ENCODE peak calls at places on chromosomes 7 and 10, in five cellular contexts. M, I, U, P and A are unnamed samples.

GRCh38 chr10:109696981-109697775 is 226.1 kb downstream of the XPNPEP1 start:
- DNase-seq in M (no peak), I (no peak), U (no peak), P (no peak), A (peak; percentile 56)

GRCh38 chr7:16035392-16035791 is 348.9 kb upstream of the MEOX2 start:
- DNase-seq in M (no peak), I (no peak), U (no peak), P (no peak), A (no peak)

GRCh38 chr10:125004571-125005311 is 62.8 kb downstream of the ZRANB1 start:
- DNase-seq in M (peak; percentile 13), I (peak; percentile 4), U (no peak), P (no peak), A (peak; percentile 54)

GRCh38 chr10:98344589-98345038 is 70.4 kb downstream of the PYROXD2 start:
- DNase-seq in M (peak; percentile 46), I (peak; percentile 56), U (peak; percentile 86), P (no peak), A (no peak)

GRCh38 chr10:19541299-19541698 is 274.9 kb upstream of the PLXDC2 start:
- DNase-seq in M (no peak), I (no peak), U (no peak), P (no peak), A (no peak)

GRCh38 chr7:66837007-66837406 is 84.0 kb upstream of the TMEM248 start:
- DNase-seq in M (no peak), I (peak; percentile 34), U (peak; percentile 20), P (peak; percentile 93), A (peak; percentile 72)

GRCh38 chr7:103810112-103810744 is 179.2 kb downstream of the RELN start:
- DNase-seq in M (no peak), I (no peak), U (no peak), P (no peak), A (no peak)

GRCh38 chr7:92266415-92267241 is 20.9 kb downstream of the ANKIB1 start:
- DNase-seq in M (no peak), I (no peak), U (no peak), P (peak; percentile 39), A (no peak)

GRCh38 chr10:78852856-78853255 is 215.9 kb upstream of the ZMIZ1 start:
- DNase-seq in M (no peak), I (peak; percentile 45), U (peak; percentile 11), P (peak; percentile 70), A (no peak)

GRCh38 chr10:37754538-37755323 is 102.7 kb downstream of the ZNF248 start:
- DNase-seq in M (no peak), I (peak; percentile 24), U (no peak), P (no peak), A (no peak)

GRCh38 chr7:129574487-129574886 is 37.0 kb upstream of the NRF1 start:
- DNase-seq in M (no peak), I (no peak), U (peak; percentile 69), P (no peak), A (no peak)

GRCh38 chr7:150715293-150715692 is 1.1 kb upstream of the GIMAP1 start:
- DNase-seq in M (no peak), I (no peak), U (no peak), P (no peak), A (no peak)

GRCh38 chr7:139984642-139985539 is 77.9 kb downstream of the PARP12 start:
- DNase-seq in M (no peak), I (no peak), U (no peak), P (no peak), A (no peak)

GRCh38 chr7:81447351-81447952 is 322.4 kb downstream of the HGF start:
- DNase-seq in M (no peak), I (peak; percentile 16), U (peak; percentile 14), P (peak; percentile 74), A (no peak)

GRCh38 chr10:32056136-32057040 is at the start of gene KIF5B:
- DNase-seq in M (peak; percentile 73), I (peak; percentile 91), U (peak; percentile 91), P (peak; percentile 88), A (peak; percentile 96)

GRCh38 chr7:107355616-107356015 is 114.2 kb upstream of the GPR22 start:
- DNase-seq in M (no peak), I (no peak), U (no peak), P (no peak), A (no peak)

GRCh38 chr10:11345224-11346054 is 266.0 kb downstream of the USP6NL start:
- DNase-seq in M (no peak), I (peak; percentile 36), U (peak; percentile 61), P (peak; percentile 83), A (no peak)

DNA sequence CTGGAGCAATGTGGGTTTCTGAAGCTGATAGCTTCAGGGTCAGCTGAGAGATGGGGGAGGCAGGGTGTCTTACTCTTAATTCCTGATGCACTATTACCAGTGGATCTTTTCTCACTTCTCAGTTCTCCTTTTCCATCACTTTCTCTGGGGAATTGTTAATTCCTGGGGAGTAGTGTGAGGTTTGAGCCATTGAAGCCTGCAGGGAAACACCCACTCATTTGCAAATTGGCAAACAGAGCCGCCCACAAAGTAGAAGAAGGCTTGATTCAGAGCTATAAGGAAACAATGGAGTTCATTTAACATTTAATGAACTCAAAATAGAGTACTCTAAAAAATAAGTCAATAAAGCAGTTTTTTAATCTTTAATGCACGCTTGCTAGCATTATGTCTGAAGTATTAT is 4.3 kb upstream of the TECTB start:
- DNase-seq in M (no peak), I (no peak), U (no peak), P (peak; percentile 28), A (no peak)
- H3K4me1 ChIP-seq in M (no peaks in the 10 kb centered on the region), I (no peaks in the 10 kb centered on the region), U (no peaks in the 10 kb centered on the region), P (peaks cover 24% of the 10 kb centered on the region), A (no peaks in the 10 kb centered on the region)

GRCh38 chr7:98870071-98870651 is 347 bp upstream of the TMEM130 start:
- DNase-seq in M (no peak), I (peak; percentile 26), U (no peak), P (peak; percentile 88), A (peak; percentile 88)
- H3K4me3 ChIP-seq in M (peak overlapping the region; percentile 56), I (peak overlapping the region; percentile 7), U (no peak overlapping the region), P (peak overlapping the region; percentile 82), A (peak overlapping the region; percentile 35)

GRCh38 chr10:86755740-86756510 is 494 bp upstream of the BMPR1A start:
- DNase-seq in M (peak; percentile 51), I (peak; percentile 93), U (no peak), P (peak; percentile 96), A (peak; percentile 94)

GRCh38 chr10:86757110-86757790 is 831 bp downstream of the BMPR1A start:
- DNase-seq in M (peak; percentile 32), I (peak; percentile 46), U (no peak), P (peak; percentile 50), A (peak; percentile 83)

GRCh38 chr10:86756511-86757109 is at the start of gene BMPR1A:
- DNase-seq in M (peak; percentile 76), I (no peak), U (no peak), P (peak; percentile 63), A (no peak)

GRCh38 chr10:86759073-86759672 is 2.8 kb downstream of the BMPR1A start:
- DNase-seq in M (no peak), I (no peak), U (no peak), P (no peak), A (no peak)

GRCh38 chr10:86758231-86759072 is 2.0 kb downstream of the BMPR1A start:
- DNase-seq in M (no peak), I (no peak), U (no peak), P (peak; percentile 56), A (no peak)
- TF ChIP-seq POLR2AphosphoS5 in M (no peak), I (no peak), U (no peak), P (no peak), A (no peak)

GRCh38 chr7:5699467-5699866 is 82.0 kb downstream of the RNF216 start:
- DNase-seq in M (no peak), I (no peak), U (no peak), P (no peak), A (no peak)
- H3K4me1 ChIP-seq in M (peaks cover 4% of the 10 kb centered on the region), I (peaks cover 79% of the 10 kb centered on the region), U (peaks cover 3% of the 10 kb centered on the region), P (peaks cover 3% of the 10 kb centered on the region), A (peaks cover 99% of the 10 kb centered on the region)

DNA sequence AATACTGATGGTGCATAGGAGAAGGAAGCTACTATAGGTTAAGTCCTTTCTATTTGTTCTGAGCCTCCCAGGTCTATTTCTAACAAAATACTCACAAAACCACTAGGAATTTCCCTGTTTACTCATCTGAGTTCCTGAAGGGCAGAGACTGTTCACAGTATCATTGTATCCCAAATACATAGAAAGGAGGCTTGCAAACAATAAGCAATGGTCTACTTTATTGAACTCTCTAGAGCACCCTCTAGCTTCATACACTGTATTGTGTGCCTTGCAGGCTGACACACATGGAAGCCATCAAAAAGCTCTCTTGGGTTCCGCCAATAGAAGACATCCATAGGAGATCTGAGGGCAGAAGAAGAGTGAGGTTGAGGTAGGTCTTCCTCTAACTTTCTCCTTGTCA is 826.1 kb downstream of the GRM8 start:
- DNase-seq in M (no peak), I (no peak), U (no peak), P (no peak), A (no peak)
- H3K4me3 ChIP-seq in M (no peak overlapping the region), I (no peak overlapping the region), U (no peak overlapping the region), P (no peak overlapping the region), A (no peak overlapping the region)

GRCh38 chr10:33084388-33084896 is 126.4 kb upstream of the ITGB1 start:
- DNase-seq in M (no peak), I (no peak), U (no peak), P (no peak), A (no peak)
- TF ChIP-seq POLR2AphosphoS5 in M (no peak), I (no peak), U (no peak), P (no peak), A (no peak)

DNA sequence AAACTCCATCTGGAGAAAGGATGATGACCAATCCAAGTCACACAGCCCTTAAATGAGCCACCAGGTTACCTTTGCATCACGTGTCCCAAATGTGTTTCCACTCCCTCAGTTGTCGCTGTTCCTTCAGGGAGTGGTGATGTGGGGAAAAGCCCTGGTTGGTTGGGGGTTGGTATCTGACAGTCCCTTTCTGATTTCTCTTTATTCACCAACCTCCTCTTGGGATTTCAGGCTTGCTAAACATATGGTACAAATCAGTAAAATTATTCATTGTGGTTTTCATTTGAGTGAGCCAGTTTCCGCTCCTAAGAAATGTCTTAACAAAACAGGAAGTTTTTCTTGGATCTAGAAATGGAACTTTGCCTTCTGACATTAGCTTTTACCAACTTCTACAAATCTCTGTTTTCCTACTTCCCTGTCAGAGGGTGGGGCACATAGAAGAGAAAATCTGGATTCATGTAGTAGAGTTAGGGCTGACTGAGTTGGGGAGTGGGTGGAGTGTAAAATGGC is 40.0 kb upstream of the KMT2E start:
- DNase-seq in M (no peak), I (no peak), U (peak; percentile 94), P (no peak), A (no peak)
- H3K4me1 ChIP-seq in M (peaks cover 1% of the 10 kb centered on the region), I (peaks cover 90% of the 10 kb centered on the region), U (peaks cover 34% of the 10 kb centered on the region), P (peaks cover 9% of the 10 kb centered on the region), A (peaks cover 24% of the 10 kb centered on the region)

DNA sequence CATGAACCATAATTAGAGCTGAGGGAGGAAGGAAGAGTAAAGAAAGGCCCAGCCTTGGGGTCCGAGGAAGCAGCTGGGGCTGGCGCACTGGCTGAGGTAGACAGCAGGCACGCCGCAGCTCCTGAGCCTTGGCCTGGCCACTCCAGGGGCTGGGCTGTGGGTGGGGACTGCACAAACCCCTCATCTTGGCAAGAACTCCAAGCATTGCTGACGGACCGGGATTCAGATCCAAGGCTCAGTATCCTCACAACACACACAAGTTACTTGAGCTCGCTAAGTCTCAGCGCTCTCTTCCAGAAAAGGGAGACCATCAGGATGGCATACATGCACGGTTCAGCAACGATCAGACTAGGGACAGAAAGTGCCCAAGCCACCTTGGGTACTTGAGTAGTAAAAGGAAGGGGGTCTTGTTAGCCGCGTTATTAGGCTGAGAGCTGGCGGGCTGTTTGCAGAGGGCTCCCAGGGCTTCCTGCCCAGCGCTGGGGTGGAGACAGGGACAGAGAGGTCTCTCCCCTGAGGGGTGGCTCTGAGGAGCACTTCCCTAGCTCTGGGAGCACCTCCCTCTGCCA is 4.5 kb downstream of the TNS3 start:
- DNase-seq in M (no peak), I (no peak), U (no peak), P (no peak), A (peak; percentile 84)
- H3K4me3 ChIP-seq in M (no peak overlapping the region), I (no peak overlapping the region), U (no peak overlapping the region), P (no peak overlapping the region), A (no peak overlapping the region)